ENCODE peak calls at places on chromosomes 5 and 9, in seven cellular contexts. One of them, this sample, is unnamed.

GRCh38 chr9:96585426-96585825 is 34.2 kb downstream of the CDC14B start:
- DNase-seq in CD8-positive, alpha-beta T cell: no peak
- DNase-seq in GM12865: no peak
- DNase-seq in GM23338: no peak
- DNase-seq in esophagus squamous epithelium: no peak
- DNase-seq in HCT116: no peak
- DNase-seq in psoas muscle: no peak
- DNase-seq in this sample: no peak

GRCh38 chr5:74875994-74876791 is 10.0 kb upstream of the FAM169A start:
- DNase-seq in CD8-positive, alpha-beta T cell: no peak
- DNase-seq in psoas muscle: no peak
- DNase-seq in GM12865: no peak
- DNase-seq in esophagus squamous epithelium: no peak
- DNase-seq in GM23338: no peak
- DNase-seq in HCT116: no peak
- DNase-seq in this sample: no peak

GRCh38 chr5:141846031-141846430 is 32.2 kb downstream of the PCDH1 start:
- DNase-seq in CD8-positive, alpha-beta T cell: no peak
- DNase-seq in HCT116: no peak
- DNase-seq in GM23338: peak; percentile 80
- DNase-seq in psoas muscle: no peak
- DNase-seq in GM12865: no peak
- DNase-seq in esophagus squamous epithelium: no peak
- DNase-seq in this sample: no peak

GRCh38 chr9:130156672-130157071 is 15.5 kb upstream of the NCS1 start:
- DNase-seq in GM12865: no peak
- DNase-seq in GM23338: no peak
- DNase-seq in CD8-positive, alpha-beta T cell: no peak
- DNase-seq in psoas muscle: peak; percentile 63
- DNase-seq in HCT116: no peak
- DNase-seq in esophagus squamous epithelium: no peak
- DNase-seq in this sample: no peak

GRCh38 chr9:89991204-89991790 is 386.5 kb downstream of the GADD45G start:
- DNase-seq in HCT116: no peak
- DNase-seq in psoas muscle: no peak
- DNase-seq in GM23338: peak; percentile 8
- DNase-seq in GM12865: no peak
- DNase-seq in CD8-positive, alpha-beta T cell: no peak
- DNase-seq in esophagus squamous epithelium: no peak
- DNase-seq in this sample: no peak

GRCh38 chr9:113548221-113549041 is 84.9 kb downstream of the RGS3 start:
- DNase-seq in GM23338: peak; percentile 18
- DNase-seq in esophagus squamous epithelium: no peak
- DNase-seq in HCT116: no peak
- DNase-seq in psoas muscle: peak; percentile 84
- DNase-seq in GM12865: peak; percentile 43
- DNase-seq in CD8-positive, alpha-beta T cell: no peak
- DNase-seq in this sample: no peak

GRCh38 chr5:52859619-52860018 is 71.9 kb downstream of the ITGA1 start:
- DNase-seq in HCT116: no peak
- DNase-seq in GM12865: no peak
- DNase-seq in psoas muscle: no peak
- DNase-seq in esophagus squamous epithelium: no peak
- DNase-seq in CD8-positive, alpha-beta T cell: no peak
- DNase-seq in GM23338: no peak
- DNase-seq in this sample: peak; percentile 49

GRCh38 chr9:115671911-115672310 is 481.7 kb upstream of the PAPPA start:
- DNase-seq in HCT116: no peak
- DNase-seq in GM12865: no peak
- DNase-seq in esophagus squamous epithelium: no peak
- DNase-seq in GM23338: no peak
- DNase-seq in psoas muscle: no peak
- DNase-seq in CD8-positive, alpha-beta T cell: no peak
- DNase-seq in this sample: no peak

DNA sequence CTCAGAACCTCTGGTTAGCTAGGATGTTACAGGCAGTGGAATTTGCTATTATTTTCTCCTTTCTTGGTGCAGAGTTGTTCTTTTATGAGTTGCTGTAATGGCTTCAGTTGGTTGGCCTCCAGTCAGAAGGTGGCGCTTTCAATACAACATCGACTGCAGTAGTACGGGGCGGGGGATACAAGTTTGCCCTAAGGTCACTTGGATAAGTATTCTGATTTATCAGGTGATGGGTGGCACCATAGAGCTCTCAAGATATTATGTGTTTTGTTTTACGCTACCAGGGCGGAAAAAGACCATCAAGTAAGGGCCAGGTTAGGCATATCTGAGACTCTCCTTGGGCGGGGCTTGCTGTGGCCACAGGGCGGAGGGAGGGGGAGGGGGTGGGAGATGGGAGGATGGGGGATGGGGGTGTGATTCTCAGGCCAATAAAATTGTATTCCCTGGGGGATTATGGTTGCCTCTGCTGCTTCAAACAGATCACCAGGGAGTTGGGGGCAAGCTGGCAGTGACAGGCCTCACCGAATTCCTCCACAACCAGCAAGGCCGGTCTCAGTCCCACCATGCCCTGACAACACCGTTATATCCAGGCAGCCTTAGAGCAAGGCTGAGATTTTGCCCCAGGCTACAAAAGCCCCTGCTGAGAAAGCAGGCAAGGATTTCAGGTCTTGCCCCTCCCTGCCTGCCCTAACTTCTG is 15.9 kb upstream of the RNF38 start:
- DNase-seq in psoas muscle: no peak
- DNase-seq in GM12865: no peak
- DNase-seq in CD8-positive, alpha-beta T cell: no peak
- DNase-seq in esophagus squamous epithelium: no peak
- DNase-seq in GM23338: peak; percentile 84
- DNase-seq in HCT116: no peak
- DNase-seq in this sample: no peak
- TF ChIP-seq CTCF in psoas muscle: no peak
- TF ChIP-seq CTCF in GM12865: no peak
- TF ChIP-seq CTCF in CD8-positive, alpha-beta T cell: no peak
- TF ChIP-seq CTCF in esophagus squamous epithelium: no peak
- TF ChIP-seq CTCF in GM23338: peak; percentile 74
- TF ChIP-seq CTCF in HCT116: peak; percentile 16
- TF ChIP-seq CTCF in this sample: no peak

DNA sequence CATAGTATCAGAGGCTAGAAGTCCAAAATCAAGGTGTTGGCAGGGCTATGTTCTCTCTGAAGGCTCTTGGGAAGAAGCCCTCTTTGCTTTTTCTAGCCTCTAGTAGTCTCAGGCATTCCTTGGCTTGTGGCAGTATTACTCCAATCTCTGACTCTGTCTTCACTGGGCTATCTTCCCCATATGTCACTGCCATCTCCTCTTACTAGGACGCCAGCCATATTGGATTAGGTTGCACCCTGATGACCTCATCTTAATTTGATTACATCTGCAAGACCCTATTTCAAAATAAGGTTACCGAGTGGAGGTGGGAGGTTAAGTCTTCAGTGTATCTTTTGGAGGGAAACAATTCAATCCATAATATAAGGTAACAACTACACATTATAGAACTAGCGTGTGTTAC is 21.3 kb upstream of the EBF1 start:
- DNase-seq in HCT116: no peak
- DNase-seq in GM23338: no peak
- DNase-seq in esophagus squamous epithelium: no peak
- DNase-seq in psoas muscle: no peak
- DNase-seq in CD8-positive, alpha-beta T cell: no peak
- DNase-seq in GM12865: no peak
- DNase-seq in this sample: no peak
- H3K4me3 ChIP-seq in HCT116: no peak overlapping the region
- H3K4me3 ChIP-seq in GM23338: no peak overlapping the region
- H3K4me3 ChIP-seq in esophagus squamous epithelium: no peak overlapping the region
- H3K4me3 ChIP-seq in psoas muscle: no peak overlapping the region
- H3K4me3 ChIP-seq in CD8-positive, alpha-beta T cell: no peak overlapping the region
- H3K4me3 ChIP-seq in GM12865: no peak overlapping the region
- H3K4me3 ChIP-seq in this sample: no peak overlapping the region

GRCh38 chr9:138065287-138065686 is 187.7 kb downstream of the CACNA1B start:
- DNase-seq in esophagus squamous epithelium: no peak
- DNase-seq in CD8-positive, alpha-beta T cell: no peak
- DNase-seq in GM12865: no peak
- DNase-seq in HCT116: no peak
- DNase-seq in psoas muscle: no peak
- DNase-seq in GM23338: no peak
- DNase-seq in this sample: no peak

GRCh38 chr9:138064547-138064946 is 187.0 kb downstream of the CACNA1B start:
- DNase-seq in GM12865: no peak
- DNase-seq in CD8-positive, alpha-beta T cell: no peak
- DNase-seq in psoas muscle: no peak
- DNase-seq in esophagus squamous epithelium: no peak
- DNase-seq in GM23338: no peak
- DNase-seq in HCT116: no peak
- DNase-seq in this sample: no peak

GRCh38 chr9:138063785-138064184 is 186.2 kb downstream of the CACNA1B start:
- DNase-seq in GM12865: no peak
- DNase-seq in CD8-positive, alpha-beta T cell: no peak
- DNase-seq in GM23338: no peak
- DNase-seq in psoas muscle: no peak
- DNase-seq in esophagus squamous epithelium: no peak
- DNase-seq in HCT116: no peak
- DNase-seq in this sample: no peak

GRCh38 chr9:138067594-138068367 is 190.2 kb downstream of the CACNA1B start:
- DNase-seq in esophagus squamous epithelium: no peak
- DNase-seq in HCT116: no peak
- DNase-seq in GM23338: no peak
- DNase-seq in CD8-positive, alpha-beta T cell: no peak
- DNase-seq in psoas muscle: no peak
- DNase-seq in GM12865: no peak
- DNase-seq in this sample: no peak

DNA sequence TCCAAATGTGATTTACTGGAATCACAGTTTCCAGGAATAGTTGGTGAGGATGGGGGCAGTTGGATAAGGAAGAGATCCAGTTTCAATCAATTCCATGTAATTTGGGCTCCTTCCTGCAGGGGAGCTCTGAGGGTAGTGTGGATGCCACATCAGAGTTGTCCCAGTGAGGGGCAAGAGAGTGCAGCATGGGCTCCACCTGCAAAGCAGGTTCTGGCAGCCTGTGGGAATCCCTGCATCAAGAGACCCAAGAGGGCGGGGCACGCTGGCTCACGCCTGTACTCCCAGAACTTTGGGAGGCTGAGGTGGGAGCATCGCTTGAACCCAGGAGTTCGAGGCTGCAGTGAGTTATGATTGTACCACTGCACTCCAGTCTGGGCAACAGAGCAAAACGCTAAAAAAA is 188.5 kb downstream of the CACNA1B start:
- DNase-seq in CD8-positive, alpha-beta T cell: no peak
- DNase-seq in psoas muscle: no peak
- DNase-seq in GM23338: peak; percentile 73
- DNase-seq in GM12865: no peak
- DNase-seq in HCT116: no peak
- DNase-seq in esophagus squamous epithelium: no peak
- DNase-seq in this sample: no peak
- TF ChIP-seq CTCF in CD8-positive, alpha-beta T cell: no peak
- TF ChIP-seq CTCF in psoas muscle: no peak
- TF ChIP-seq CTCF in GM23338: peak; percentile 24
- TF ChIP-seq CTCF in GM12865: no peak
- TF ChIP-seq CTCF in HCT116: peak; percentile 36
- TF ChIP-seq CTCF in esophagus squamous epithelium: no peak
- TF ChIP-seq CTCF in this sample: no peak

GRCh38 chr9:33318781-33319180 is 28.5 kb downstream of the NFX1 start:
- DNase-seq in GM23338: no peak
- DNase-seq in psoas muscle: no peak
- DNase-seq in CD8-positive, alpha-beta T cell: no peak
- DNase-seq in HCT116: no peak
- DNase-seq in GM12865: no peak
- DNase-seq in esophagus squamous epithelium: no peak
- DNase-seq in this sample: no peak

GRCh38 chr9:33318225-33318624 is 27.9 kb downstream of the NFX1 start:
- DNase-seq in CD8-positive, alpha-beta T cell: no peak
- DNase-seq in GM12865: no peak
- DNase-seq in GM23338: no peak
- DNase-seq in HCT116: no peak
- DNase-seq in esophagus squamous epithelium: no peak
- DNase-seq in psoas muscle: no peak
- DNase-seq in this sample: no peak

GRCh38 chr9:33320230-33320567 is 29.9 kb downstream of the NFX1 start:
- DNase-seq in GM23338: no peak
- DNase-seq in esophagus squamous epithelium: no peak
- DNase-seq in CD8-positive, alpha-beta T cell: no peak
- DNase-seq in HCT116: no peak
- DNase-seq in psoas muscle: no peak
- DNase-seq in GM12865: no peak
- DNase-seq in this sample: no peak

GRCh38 chr9:33315371-33315770 is 25.1 kb downstream of the NFX1 start:
- DNase-seq in esophagus squamous epithelium: no peak
- DNase-seq in GM12865: no peak
- DNase-seq in GM23338: no peak
- DNase-seq in psoas muscle: no peak
- DNase-seq in HCT116: no peak
- DNase-seq in CD8-positive, alpha-beta T cell: no peak
- DNase-seq in this sample: no peak

GRCh38 chr9:33320568-33321261 is 30.4 kb downstream of the NFX1 start:
- DNase-seq in esophagus squamous epithelium: no peak
- DNase-seq in HCT116: no peak
- DNase-seq in GM23338: no peak
- DNase-seq in CD8-positive, alpha-beta T cell: no peak
- DNase-seq in psoas muscle: no peak
- DNase-seq in GM12865: no peak
- DNase-seq in this sample: peak; percentile 95
- H3K4me3 ChIP-seq in esophagus squamous epithelium: no peak overlapping the region
- H3K4me3 ChIP-seq in HCT116: no peak overlapping the region
- H3K4me3 ChIP-seq in GM23338: no peak overlapping the region
- H3K4me3 ChIP-seq in CD8-positive, alpha-beta T cell: no peak overlapping the region
- H3K4me3 ChIP-seq in psoas muscle: no peak overlapping the region
- H3K4me3 ChIP-seq in GM12865: no peak overlapping the region
- H3K4me3 ChIP-seq in this sample: no peak overlapping the region

GRCh38 chr5:8581047-8581446 is 712.1 kb downstream of the MTRR start:
- DNase-seq in GM23338: no peak
- DNase-seq in HCT116: no peak
- DNase-seq in psoas muscle: no peak
- DNase-seq in GM12865: no peak
- DNase-seq in esophagus squamous epithelium: no peak
- DNase-seq in CD8-positive, alpha-beta T cell: no peak
- DNase-seq in this sample: no peak

GRCh38 chr5:8580298-8580697 is 711.4 kb downstream of the MTRR start:
- DNase-seq in CD8-positive, alpha-beta T cell: no peak
- DNase-seq in GM12865: no peak
- DNase-seq in GM23338: no peak
- DNase-seq in psoas muscle: no peak
- DNase-seq in HCT116: no peak
- DNase-seq in esophagus squamous epithelium: no peak
- DNase-seq in this sample: no peak

DNA sequence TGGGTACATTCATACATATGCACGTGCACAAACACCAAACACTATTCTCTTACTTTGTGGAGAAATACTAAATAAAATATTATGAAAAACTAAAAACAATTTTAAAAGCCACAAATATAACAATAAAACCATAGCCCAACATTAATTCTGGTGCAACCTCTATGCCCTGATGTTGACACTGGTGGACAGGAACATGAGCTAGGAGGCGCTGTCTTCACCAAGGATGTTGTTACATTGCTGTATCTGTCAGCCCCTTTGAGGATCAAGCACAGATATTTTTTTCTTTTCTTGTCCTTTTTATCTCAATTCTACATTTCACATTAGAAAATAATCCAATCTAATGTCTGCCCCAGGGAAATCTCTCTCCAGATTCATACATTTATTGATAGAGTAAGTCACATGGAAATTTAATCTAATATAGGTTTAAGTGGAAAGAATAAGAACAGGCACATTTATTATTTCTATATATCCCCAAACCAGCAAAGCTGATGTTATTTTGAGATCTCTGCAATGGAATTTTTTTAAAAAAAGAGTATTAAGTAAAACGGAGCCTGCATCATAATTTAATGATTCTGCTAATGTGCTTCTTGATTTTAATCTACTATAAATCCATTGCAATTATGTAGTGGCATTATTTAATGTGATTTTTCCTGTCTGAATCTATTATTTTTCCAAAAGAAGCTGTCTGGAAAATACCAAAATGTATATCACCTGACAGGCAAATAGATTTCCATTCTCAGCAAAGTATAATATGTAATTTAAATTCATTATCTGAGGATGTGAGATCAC is 716.5 kb downstream of the MTRR start:
- DNase-seq in CD8-positive, alpha-beta T cell: no peak
- DNase-seq in HCT116: no peak
- DNase-seq in esophagus squamous epithelium: no peak
- DNase-seq in GM23338: peak; percentile 48
- DNase-seq in psoas muscle: no peak
- DNase-seq in GM12865: no peak
- DNase-seq in this sample: no peak
- TF ChIP-seq CTCF in CD8-positive, alpha-beta T cell: no peak
- TF ChIP-seq CTCF in HCT116: no peak
- TF ChIP-seq CTCF in esophagus squamous epithelium: no peak
- TF ChIP-seq CTCF in GM23338: peak; percentile 75
- TF ChIP-seq CTCF in psoas muscle: no peak
- TF ChIP-seq CTCF in GM12865: no peak
- TF ChIP-seq CTCF in this sample: no peak